ENCODE peak calls at places on chromosomes 6 and 20, in seven cellular contexts. N is CD8-positive, alpha-beta T cell; S is upper lobe of right lung; L is heart right ventricle; B is A673; Q is left ventricle myocardium inferior; A is CD8-positive, alpha-beta memory T cell. U is an unnamed sample. For H3K9me3 and H3K36me3, the result is how much of the 10 kb centered on the place peaks cover.

GRCh38 chr6:146884728-146885127 is 286.0 kb downstream of the ADGB start:
- DNase-seq in N (no peak), S (no peak), L (no peak), B (no peak), Q (no peak), A (no peak), U (no peak)

GRCh38 chr20:52493177-52493711 is 301.7 kb upstream of the ZFP64 start:
- DNase-seq in N (no peak), S (no peak), L (no peak), B (peak), Q (no peak), A (no peak), U (no peak)

GRCh38 chr20:59013031-59013951 is 5.9 kb upstream of the TUBB1 start:
- DNase-seq in N (no peak), S (no peak), L (no peak), B (no peak), Q (no peak), A (no peak), U (no peak)

GRCh38 chr20:59240006-59240405 is 60.4 kb upstream of the EDN3 start:
- DNase-seq in N (no peak), S (no peak), L (no peak), B (no peak), Q (no peak), A (no peak), U (no peak)

GRCh38 chr20:25376236-25376635 is 14.4 kb downstream of the ABHD12 start:
- DNase-seq in N (no peak), S (no peak), L (no peak), B (no peak), Q (no peak), A (no peak), U (no peak)

GRCh38 chr6:170188571-170189001 is 102.3 kb downstream of the DLL1 start:
- DNase-seq in N (peak), S (no peak), L (no peak), B (no peak), Q (no peak), A (no peak), U (no peak)

GRCh38 chr20:36629719-36630340 is 16.2 kb downstream of the SLA2 start:
- DNase-seq in N (peak), S (no peak), L (no peak), B (no peak), Q (no peak), A (peak), U (no peak)

GRCh38 chr20:47201074-47201730 is 155.3 kb downstream of the ZMYND8 start:
- DNase-seq in N (no peak), S (no peak), L (no peak), B (no peak), Q (no peak), A (no peak), U (no peak)

GRCh38 chr6:33914519-33915120 is 110.8 kb upstream of the MLN start:
- DNase-seq in N (peak), S (no peak), L (no peak), B (peak), Q (no peak), A (peak), U (no peak)

GRCh38 chr6:24283043-24283985 is 74.5 kb downstream of the DCDC2 start:
- DNase-seq in N (peak), S (no peak), L (peak), B (peak), Q (peak), A (peak), U (peak)

GRCh38 chr6:8088886-8089285 is 13.5 kb downstream of the EEF1E1 start:
- DNase-seq in N (no peak), S (no peak), L (no peak), B (no peak), Q (no peak), A (no peak), U (no peak)

GRCh38 chr6:142694054-142694453 is 250.9 kb downstream of the HIVEP2 start:
- DNase-seq in N (no peak), S (no peak), L (no peak), B (no peak), Q (no peak), A (no peak), U (no peak)

GRCh38 chr6:19578489-19578888 is 258.7 kb upstream of the ID4 start:
- DNase-seq in N (no peak), S (no peak), L (no peak), B (peak), Q (no peak), A (no peak), U (no peak)

GRCh38 chr6:34876451-34876850 is 11.4 kb downstream of the TAF11 start:
- DNase-seq in N (no peak), S (no peak), L (no peak), B (no peak), Q (no peak), A (no peak), U (no peak)

GRCh38 chr6:24910850-24911712 is 24.7 kb downstream of the RIPOR2 start:
- DNase-seq in N (peak), S (peak), L (peak), B (peak), Q (peak), A (peak), U (peak)

GRCh38 chr6:111602481-111603404 is 2.9 kb downstream of the TRAF3IP2 start:
- DNase-seq in N (no peak), S (no peak), L (peak), B (no peak), Q (peak), A (no peak), U (peak)

GRCh38 chr6:25949695-25950094 is 12.9 kb upstream of the TRIM38 start:
- DNase-seq in N (no peak), S (no peak), L (no peak), B (no peak), Q (no peak), A (no peak), U (no peak)
- H3K9me3 ChIP-seq in N (under half), S (under half), L (under half), B (under half), Q (under half), A (under half), U (under half)

GRCh38 chr20:32507998-32508774 is 76.9 kb downstream of the NOL4L start:
- DNase-seq in N (no peak), S (no peak), L (no peak), B (no peak), Q (no peak), A (no peak), U (no peak)

GRCh38 chr20:32509639-32510066 is 75.5 kb downstream of the NOL4L start:
- DNase-seq in N (peak), S (no peak), L (no peak), B (no peak), Q (no peak), A (peak), U (no peak)

GRCh38 chr20:32506721-32507120 is 78.4 kb downstream of the NOL4L start:
- DNase-seq in N (no peak), S (no peak), L (no peak), B (no peak), Q (no peak), A (no peak), U (no peak)

GRCh38 chr20:32508775-32509119 is 76.4 kb downstream of the NOL4L start:
- DNase-seq in N (no peak), S (no peak), L (no peak), B (no peak), Q (no peak), A (no peak), U (no peak)

GRCh38 chr20:32505723-32506473 is 79.2 kb downstream of the NOL4L start:
- DNase-seq in N (no peak), S (no peak), L (no peak), B (no peak), Q (no peak), A (no peak), U (no peak)
- H3K27ac ChIP-seq in N (no peak), S (no peak), L (no peak), B (no peak), Q (no peak), A (no peak), U (no peak)

GRCh38 chr20:444117-444516 is 18.2 kb downstream of the TBC1D20 start:
- DNase-seq in N (no peak), S (no peak), L (no peak), B (no peak), Q (no peak), A (no peak), U (no peak)
- H3K36me3 ChIP-seq in N (under half), S (half or more), L (half or more), B (half or more), Q (half or more), A (under half), U (under half)

GRCh38 chr6:28775052-28775376 is 148.8 kb downstream of the TRIM27 start:
- DNase-seq in N (no peak), S (no peak), L (no peak), B (no peak), Q (no peak), A (no peak), U (no peak)
- H3K9me3 ChIP-seq in N (under half), S (under half), L (under half), B (under half), Q (under half), A (under half), U (under half)

GRCh38 chr6:36613200-36613995 is 19.2 kb downstream of the SRSF3 start:
- DNase-seq in N (no peak), S (no peak), L (no peak), B (no peak), Q (no peak), A (no peak), U (no peak)

GRCh38 chr6:36610576-36611336 is 16.6 kb downstream of the SRSF3 start:
- DNase-seq in N (no peak), S (peak), L (no peak), B (no peak), Q (no peak), A (no peak), U (no peak)

GRCh38 chr6:36610041-36610440 is 15.9 kb downstream of the SRSF3 start:
- DNase-seq in N (no peak), S (no peak), L (no peak), B (no peak), Q (no peak), A (no peak), U (no peak)

GRCh38 chr6:36609582-36609981 is 15.4 kb downstream of the SRSF3 start:
- DNase-seq in N (no peak), S (no peak), L (no peak), B (no peak), Q (no peak), A (no peak), U (no peak)

DNA sequence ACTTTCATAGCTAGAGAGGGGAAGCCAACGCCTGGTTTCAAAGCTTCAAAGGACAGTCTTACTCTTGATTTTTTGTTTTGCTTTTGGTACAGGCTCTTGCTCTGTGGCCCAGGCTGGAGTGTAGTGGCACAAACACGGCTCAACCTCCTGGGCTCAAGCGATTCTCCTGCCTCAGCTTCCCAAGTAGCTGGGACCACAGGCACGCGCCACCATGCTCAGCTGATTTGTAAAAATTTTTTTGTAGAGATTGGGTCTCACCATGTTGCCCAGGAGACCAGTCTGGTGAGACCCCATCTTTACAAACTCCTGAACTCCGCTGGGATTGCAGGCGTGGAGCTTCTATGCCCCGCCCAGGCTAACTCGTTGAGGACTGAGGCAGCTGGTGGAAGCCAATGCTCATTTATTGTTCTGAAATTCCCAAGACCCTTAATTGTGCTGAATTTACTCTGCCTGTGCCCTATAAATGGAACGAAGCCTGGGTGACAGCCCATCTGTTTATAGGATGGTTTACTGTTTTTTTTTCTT is 18.0 kb downstream of the SRSF3 start:
- DNase-seq in N (no peak), S (no peak), L (no peak), B (no peak), Q (no peak), A (no peak), U (no peak)
- H3K27ac ChIP-seq in N (no peak), S (no peak), L (no peak), B (no peak), Q (peak), A (no peak), U (no peak)

DNA sequence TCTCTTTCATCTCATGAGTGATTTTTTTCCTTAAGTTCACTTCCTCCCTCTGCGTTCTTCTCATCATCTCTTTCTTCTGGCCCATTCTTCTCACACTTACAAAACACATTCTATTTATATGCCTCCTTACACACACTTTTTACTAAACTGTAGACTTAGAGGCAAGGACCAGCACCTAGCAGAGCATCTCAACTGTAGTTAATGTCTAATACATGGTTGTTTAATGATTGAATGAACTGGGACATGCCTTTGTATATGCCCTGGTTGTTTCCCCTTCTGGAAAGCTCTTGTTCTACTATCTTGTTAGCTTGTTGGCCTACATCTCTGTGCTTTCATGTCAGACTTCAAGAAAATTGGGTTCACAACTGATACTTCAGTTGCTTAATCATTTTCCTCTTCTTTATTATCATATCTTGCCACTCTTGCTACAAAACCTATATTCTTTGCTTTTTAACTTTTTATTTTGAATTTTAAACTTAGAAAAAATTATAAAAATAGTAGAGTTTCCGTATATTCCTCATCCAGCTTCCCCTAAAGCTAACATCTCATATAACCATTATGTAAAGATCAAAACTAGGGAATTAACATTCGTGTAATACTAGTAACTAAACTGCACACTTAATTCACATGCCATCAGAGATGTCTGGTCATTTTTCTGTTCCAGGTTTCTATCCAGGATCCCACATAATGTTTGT is 9.0 kb downstream of the CTNNBL1 start:
- DNase-seq in N (no peak), S (no peak), L (no peak), B (no peak), Q (no peak), A (no peak), U (no peak)
- H3K36me3 ChIP-seq in N (under half), S (under half), L (under half), B (under half), Q (under half), A (under half), U (under half)

U was measured in uterus.